ENCODE peak calls at places on chromosomes 11 and 22, in eight cellular contexts. W is CD8-positive, alpha-beta memory T cell; C is tibial nerve; V is small intestine; D is stomach; Z is H7; J is effector memory CD4-positive, alpha-beta T cell; O is cardiac muscle cell. X is an unnamed sample. For H3K36me3, the result is how much of the 10 kb centered on the place peaks cover.

GRCh38 chr11:108586600-108586999 is 7.0 kb downstream of the EXPH5 start:
- DNase-seq in J (no peak), W (no peak), D (no peak), O (no peak), V (peak), Z (no peak), C (no peak), X (no peak)

GRCh38 chr22:29128891-29129643 is 56.2 kb downstream of the KREMEN1 start:
- DNase-seq in V (no peak), C (no peak), Z (no peak), O (no peak), D (no peak), J (no peak), W (no peak), X (no peak)

GRCh38 chr11:21485426-21485825 is 707.5 kb upstream of the ANO5 start:
- DNase-seq in J (no peak), W (no peak), C (no peak), D (no peak), Z (no peak), O (no peak), V (no peak), X (no peak)

GRCh38 chr22:39314251-39314971 is 5.0 kb downstream of the RPL3 start:
- DNase-seq in O (no peak), V (no peak), D (no peak), C (no peak), Z (peak), W (no peak), J (no peak), X (no peak)

GRCh38 chr11:12144306-12145174 is 34.1 kb downstream of the MICAL2 start:
- DNase-seq in D (peak), C (no peak), Z (no peak), J (no peak), V (no peak), O (no peak), W (no peak), X (no peak)

GRCh38 chr11:108536783-108537182 is 38.6 kb upstream of the POGLUT3 start:
- DNase-seq in D (no peak), C (no peak), Z (no peak), W (no peak), J (no peak), O (no peak), V (no peak), X (no peak)

GRCh38 chr11:104260456-104260855 is 96.5 kb upstream of the PDGFD start:
- DNase-seq in Z (no peak), O (no peak), W (no peak), V (no peak), C (no peak), J (no peak), D (no peak), X (no peak)

GRCh38 chr22:19891350-19892248 is 36.9 kb upstream of the GNB1L start:
- DNase-seq in V (peak), O (no peak), D (no peak), Z (peak), C (no peak), W (peak), J (peak), X (no peak)

GRCh38 chr22:26547837-26548236 is 35.6 kb upstream of the TFIP11 start:
- DNase-seq in V (no peak), C (no peak), O (no peak), D (no peak), Z (no peak), J (no peak), W (no peak), X (no peak)

GRCh38 chr22:26545827-26546226 is 33.6 kb upstream of the TFIP11 start:
- DNase-seq in O (no peak), Z (no peak), J (no peak), C (no peak), V (no peak), D (no peak), W (no peak), X (no peak)

GRCh38 chr22:26547426-26547825 is 35.2 kb upstream of the TFIP11 start:
- DNase-seq in C (no peak), V (no peak), W (no peak), J (no peak), Z (no peak), D (no peak), O (no peak), X (no peak)

GRCh38 chr22:26545385-26545784 is 33.1 kb upstream of the TFIP11 start:
- DNase-seq in O (no peak), C (no peak), Z (no peak), W (no peak), V (no peak), J (no peak), D (no peak), X (no peak)

GRCh38 chr22:26546282-26546681 is 34.0 kb upstream of the TFIP11 start:
- DNase-seq in C (no peak), V (no peak), D (no peak), Z (no peak), J (no peak), O (no peak), W (no peak), X (peak)
- H3K36me3 ChIP-seq in C (under half), V (under half), D (under half), Z (under half), J (under half), O (under half), W (under half), X (under half)

DNA sequence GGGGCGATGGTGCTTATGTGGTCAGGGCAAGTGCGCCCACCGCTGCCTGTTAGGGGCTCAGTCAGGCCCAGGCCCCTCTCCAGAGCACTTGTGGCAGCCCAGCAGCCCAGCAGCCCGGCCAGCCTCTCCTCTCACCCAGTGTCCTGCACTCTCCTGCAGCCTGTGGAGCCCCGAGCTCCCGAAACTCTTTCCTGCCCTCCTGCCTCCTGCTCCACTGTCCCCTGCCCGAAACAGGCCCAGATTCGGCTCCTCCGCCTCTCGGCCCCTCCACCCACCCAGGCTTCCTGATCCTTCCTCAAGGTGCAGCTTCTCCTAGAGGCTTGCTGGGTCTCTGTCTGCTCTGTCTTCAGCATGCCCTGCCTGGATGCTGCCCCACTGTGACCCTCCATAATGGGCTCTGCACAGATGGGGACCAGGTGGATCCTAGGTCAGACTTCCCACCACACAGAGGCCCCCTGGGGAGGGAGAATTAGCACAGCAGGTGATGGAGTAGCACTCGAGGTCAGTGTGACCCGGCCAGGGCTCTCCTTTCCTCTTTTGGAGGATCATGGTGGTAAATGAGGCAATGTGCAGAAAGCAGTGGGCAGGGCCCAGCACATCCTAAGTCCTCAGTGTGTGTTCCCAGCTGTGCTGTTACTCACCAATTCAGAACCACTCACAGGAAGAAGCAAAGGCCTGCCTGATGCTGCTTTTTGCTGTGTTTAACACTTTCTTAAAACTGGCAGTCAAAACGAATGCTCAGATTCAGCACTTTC is 18.6 kb upstream of the NAP1L4 start:
- DNase-seq in V (no peak), O (no peak), J (no peak), C (no peak), D (no peak), W (no peak), Z (no peak), X (no peak)
- H3K36me3 ChIP-seq in V (under half), O (under half), J (under half), C (under half), D (half or more), W (under half), Z (under half), X (under half)

GRCh38 chr22:45197606-45198462 is 34.1 kb downstream of the NUP50 start:
- DNase-seq in J (no peak), C (no peak), D (no peak), O (no peak), Z (peak), V (no peak), W (no peak), X (no peak)

GRCh38 chr22:45194686-45195085 is 31.0 kb downstream of the NUP50 start:
- DNase-seq in V (no peak), Z (peak), C (no peak), D (no peak), J (no peak), W (no peak), O (no peak), X (no peak)

GRCh38 chr22:45196926-45197605 is 33.3 kb downstream of the NUP50 start:
- DNase-seq in Z (peak), D (no peak), J (no peak), O (no peak), W (no peak), C (no peak), V (no peak), X (no peak)

GRCh38 chr22:45196308-45196707 is 32.6 kb downstream of the NUP50 start:
- DNase-seq in V (no peak), D (no peak), C (no peak), J (no peak), O (no peak), W (no peak), Z (no peak), X (no peak)

GRCh38 chr22:45195616-45196015 is 31.9 kb downstream of the NUP50 start:
- DNase-seq in O (no peak), J (no peak), D (no peak), C (no peak), W (no peak), Z (no peak), V (no peak), X (no peak)
- H3K36me3 ChIP-seq in O (under half), J (under half), D (half or more), C (under half), W (under half), Z (under half), V (under half), X (under half)

DNA sequence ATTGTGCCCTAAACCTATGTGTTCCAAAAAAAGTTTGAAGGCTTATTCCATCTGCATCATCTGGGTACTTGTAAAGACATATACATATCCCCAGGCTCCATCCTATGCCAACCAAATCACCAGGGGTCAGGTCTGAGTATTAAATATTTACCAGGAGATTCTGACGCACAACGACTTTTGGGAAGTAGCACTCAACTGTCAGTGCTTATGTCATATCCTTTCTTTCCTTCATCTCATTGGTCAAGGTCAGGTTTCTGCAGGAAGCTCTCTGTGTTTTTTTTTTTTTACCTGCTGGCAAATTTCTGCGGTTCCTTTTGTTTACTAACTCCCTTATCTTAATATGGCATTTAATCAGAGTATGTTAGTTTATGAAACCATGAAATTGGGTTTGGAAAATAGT is 22.5 kb upstream of the CYP2R1 start:
- DNase-seq in Z (no peak), O (no peak), D (no peak), C (no peak), W (no peak), V (no peak), J (no peak), X (no peak)
- H3K36me3 ChIP-seq in Z (under half), O (under half), D (under half), C (under half), W (under half), V (under half), J (under half), X (under half)

GRCh38 chr11:122795281-122795680 is 43.0 kb upstream of the CRTAM start:
- DNase-seq in O (no peak), D (no peak), C (no peak), Z (no peak), W (no peak), V (no peak), J (no peak), X (no peak)

GRCh38 chr11:122793500-122793899 is 44.8 kb upstream of the CRTAM start:
- DNase-seq in W (no peak), C (no peak), Z (no peak), D (no peak), J (no peak), O (no peak), V (no peak), X (no peak)

GRCh38 chr11:122791836-122792235 is 46.5 kb upstream of the CRTAM start:
- DNase-seq in O (no peak), J (no peak), W (no peak), Z (no peak), C (no peak), V (no peak), D (no peak), X (no peak)

GRCh38 chr11:122797651-122798050 is 40.6 kb upstream of the CRTAM start:
- DNase-seq in Z (no peak), D (no peak), V (no peak), C (no peak), O (no peak), J (no peak), W (no peak), X (no peak)

GRCh38 chr11:122796128-122796717 is 42.1 kb upstream of the CRTAM start:
- DNase-seq in C (peak), D (peak), O (peak), V (peak), W (peak), J (peak), Z (peak), X (peak)
- H3K36me3 ChIP-seq in C (under half), D (under half), O (under half), V (under half), W (under half), J (under half), Z (under half), X (half or more)

DNA sequence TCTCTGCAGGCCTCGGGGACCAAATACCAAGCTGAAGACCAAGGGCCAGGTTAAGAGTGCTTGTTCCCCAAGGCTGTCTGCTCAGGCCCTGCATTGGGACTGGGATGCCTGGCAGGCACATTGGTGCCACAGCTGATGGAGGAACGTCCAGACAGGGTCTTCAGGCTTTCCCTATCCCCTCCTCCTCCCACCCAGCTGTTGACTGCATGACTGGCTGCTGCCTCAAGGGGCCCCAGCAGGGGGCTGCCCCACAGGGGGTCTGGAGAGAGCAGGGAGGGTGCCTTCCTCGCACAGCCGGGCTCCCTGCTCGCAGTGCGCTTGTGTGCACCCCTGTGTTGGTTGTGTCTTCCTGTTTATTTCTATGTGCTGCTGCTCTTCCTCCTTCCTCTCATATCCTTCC is 9.9 kb downstream of the RCOR2 start:
- DNase-seq in C (no peak), V (no peak), Z (peak), J (no peak), W (no peak), O (no peak), D (no peak), X (no peak)
- H3K36me3 ChIP-seq in C (under half), V (under half), Z (under half), J (half or more), W (under half), O (under half), D (half or more), X (half or more)

DNA sequence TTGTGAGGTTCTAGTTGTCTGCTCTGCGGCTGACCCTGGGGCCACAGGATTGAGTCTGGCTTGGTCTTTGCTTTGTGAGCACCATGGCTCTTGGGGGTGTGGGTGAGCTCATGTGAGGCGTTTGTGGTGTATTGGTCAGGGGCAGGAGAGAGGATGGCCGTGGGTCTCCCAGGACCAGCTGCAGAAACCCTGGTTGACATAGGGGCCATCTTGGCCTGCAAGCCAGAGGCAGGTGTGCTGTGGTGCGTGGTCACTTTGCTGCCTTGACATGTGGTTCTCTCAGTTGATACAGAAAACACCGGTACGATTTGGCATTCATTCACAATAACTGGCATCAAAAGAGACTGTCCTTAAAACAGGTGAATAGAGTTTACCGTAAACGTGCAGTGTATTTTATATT is 11.3 kb downstream of the PHRF1 start:
- DNase-seq in O (no peak), D (no peak), C (no peak), V (no peak), Z (no peak), W (no peak), J (no peak), X (no peak)
- H3K36me3 ChIP-seq in O (under half), D (half or more), C (under half), V (under half), Z (under half), W (under half), J (half or more), X (half or more)

GRCh38 chr11:131748146-131749050 is 378.0 kb downstream of the NTM start:
- DNase-seq in Z (peak), V (peak), O (peak), W (no peak), C (peak), D (peak), J (no peak), X (no peak)
- H3K36me3 ChIP-seq in Z (under half), V (under half), O (under half), W (under half), C (under half), D (under half), J (under half), X (under half)

X was measured in heart left ventricle.